ENCODE peak calls at places on chromosomes 2 and 18, in four cellular contexts. H, U, D and V are unnamed samples.

GRCh38 chr2:200756618-200757321 is 54.9 kb upstream of the BZW1 start:
- DNase-seq in D (no peak), H (peak; percentile 19), U (no peak), V (no peak)

GRCh38 chr2:29455202-29455885 is 340.1 kb downstream of the CLIP4 start:
- DNase-seq in D (no peak), U (no peak), H (no peak), V (no peak)

GRCh38 chr2:45220227-45220626 is 211.0 kb upstream of the SIX2 start:
- DNase-seq in U (no peak), D (no peak), H (peak; percentile 2), V (no peak)

GRCh38 chr2:189210250-189211075 is 30.9 kb upstream of the COL5A2 start:
- DNase-seq in U (no peak), H (peak; percentile 69), D (no peak), V (peak; percentile 24)

GRCh38 chr2:28662468-28663095 is 89.0 kb upstream of the PPP1CB start:
- DNase-seq in D (no peak), H (no peak), U (no peak), V (no peak)

GRCh38 chr2:86706220-86706619 is 13.9 kb upstream of the RMND5A start:
- DNase-seq in U (no peak), H (no peak), D (no peak), V (no peak)

GRCh38 chr2:110886806-110887573 is 154.6 kb downstream of the ACOXL start:
- DNase-seq in H (no peak), U (no peak), D (no peak), V (no peak)

GRCh38 chr2:65316072-65316471 is 88.4 kb downstream of the ACTR2 start:
- DNase-seq in U (no peak), D (no peak), H (no peak), V (no peak)

GRCh38 chr2:230660294-230661060 is 52.2 kb upstream of the CAB39 start:
- DNase-seq in D (no peak), H (peak; percentile 58), U (peak; percentile 79), V (no peak)

GRCh38 chr2:70553584-70554337 is at the start of gene TGFA:
- DNase-seq in H (peak; percentile 36), U (no peak), D (peak; percentile 66), V (peak; percentile 89)

GRCh38 chr2:102141915-102142828 is at the start of gene IL1R1:
- DNase-seq in H (peak; percentile 79), U (no peak), D (no peak), V (no peak)

GRCh38 chr2:11631462-11631861 is 38.5 kb downstream of the NTSR2 start:
- DNase-seq in U (no peak), D (no peak), H (no peak), V (no peak)

GRCh38 chr18:44819944-44820510 is 139.3 kb downstream of the SETBP1 start:
- DNase-seq in D (no peak), U (no peak), H (no peak), V (no peak)

GRCh38 chr2:61328707-61329251 is 142.1 kb downstream of the USP34 start:
- DNase-seq in H (no peak), U (no peak), D (no peak), V (peak; percentile 12)

GRCh38 chr18:28041366-28041765 is 135.6 kb downstream of the CDH2 start:
- DNase-seq in U (no peak), D (no peak), H (no peak), V (no peak)

GRCh38 chr2:53535234-53535867 is 232.3 kb upstream of the CHAC2 start:
- DNase-seq in D (no peak), U (no peak), H (no peak), V (no peak)

GRCh38 chr2:25336446-25336845 is 5.3 kb downstream of the DNMT3A start:
- DNase-seq in H (no peak), U (no peak), D (no peak), V (no peak)

GRCh38 chr2:52934354-52934898 is 833.2 kb upstream of the CHAC2 start:
- DNase-seq in U (peak; percentile 46), D (no peak), H (no peak), V (peak; percentile 91)

GRCh38 chr2:212033888-212034287 is 504.7 kb downstream of the ERBB4 start:
- DNase-seq in D (no peak), U (no peak), H (no peak), V (no peak)

GRCh38 chr2:231960810-231961348 is 634 bp upstream of the DIS3L2 start:
- DNase-seq in U (no peak), D (no peak), H (no peak), V (no peak)

GRCh38 chr18:379665-380356 is 112.0 kb upstream of the THOC1 start:
- DNase-seq in U (no peak), D (no peak), H (no peak), V (no peak)

GRCh38 chr2:160228141-160228963 is 28.3 kb upstream of the ITGB6 start:
- DNase-seq in H (no peak), D (no peak), U (no peak), V (no peak)

GRCh38 chr2:98869868-98870267 is 66.2 kb downstream of the CRACDL start:
- DNase-seq in D (no peak), U (no peak), H (no peak), V (no peak)

GRCh38 chr2:223549215-223549614 is 52.9 kb downstream of the SCG2 start:
- DNase-seq in D (no peak), U (no peak), H (no peak), V (peak; percentile 99)

GRCh38 chr18:48934708-48935432 is 15.9 kb downstream of the SMAD7 start:
- DNase-seq in U (peak; percentile 71), D (no peak), H (no peak), V (no peak)

GRCh38 chr18:62152844-62153243 is 34.0 kb downstream of the PIGN start:
- DNase-seq in D (no peak), H (no peak), U (no peak), V (no peak)

GRCh38 chr18:66990909-66991308 is 387.0 kb upstream of the CDH19 start:
- DNase-seq in H (no peak), D (no peak), U (no peak), V (no peak)

GRCh38 chr2:19607931-19608762 is 249.7 kb upstream of the OSR1 start:
- DNase-seq in H (no peak), U (no peak), D (no peak), V (no peak)

GRCh38 chr18:55185391-55185790 is 226.1 kb upstream of the CCDC68 start:
- DNase-seq in D (no peak), H (no peak), U (no peak), V (no peak)

GRCh38 chr2:16623564-16624418 is 41.8 kb downstream of the CYRIA start:
- DNase-seq in H (no peak), D (no peak), U (no peak), V (no peak)

GRCh38 chr2:48016620-48017019 is 110.3 kb upstream of the FBXO11 start:
- DNase-seq in U (no peak), H (peak; percentile 31), D (no peak), V (peak; percentile 29)

GRCh38 chr2:122390406-122390805 is 635.0 kb downstream of the TSN start:
- DNase-seq in U (peak; percentile 7), D (no peak), H (no peak), V (no peak)

GRCh38 chr2:222903234-222904220 is 42.7 kb downstream of the ACSL3 start:
- DNase-seq in D (no peak), U (no peak), H (peak; percentile 50), V (no peak)

GRCh38 chr2:230423851-230424458 is 8.0 kb downstream of the SP100 start:
- DNase-seq in D (no peak), U (no peak), H (no peak), V (no peak)

GRCh38 chr2:26769501-26769850 is 5.4 kb downstream of the SLC35F6 start:
- DNase-seq in U (no peak), H (no peak), D (no peak), V (no peak)

GRCh38 chr2:26770986-26771586 is 7.0 kb downstream of the SLC35F6 start:
- DNase-seq in U (no peak), H (peak; percentile 77), D (no peak), V (no peak)

GRCh38 chr2:26776195-26776594 is 9.7 kb upstream of the CENPA start:
- DNase-seq in H (no peak), D (no peak), U (no peak), V (no peak)

GRCh38 chr2:26768759-26769500 is 4.8 kb downstream of the SLC35F6 start:
- DNase-seq in U (no peak), D (no peak), H (peak; percentile 95), V (peak; percentile 82)

GRCh38 chr2:26772064-26773001 is 8.2 kb downstream of the SLC35F6 start:
- DNase-seq in H (peak; percentile 76), U (no peak), D (no peak), V (no peak)
- TF ChIP-seq EGR1 in H (peak; percentile 82), U (no peak), D (no peak), V (no peak)

GRCh38 chr2:144453039-144453336 is 66.9 kb downstream of the ZEB2 start:
- DNase-seq in U (no peak), H (no peak), D (no peak), V (no peak)
- H3K4me1 ChIP-seq in U (no peaks in the 10 kb centered on the region), H (no peaks in the 10 kb centered on the region), D (peaks cover 26% of the 10 kb centered on the region), V (no peaks in the 10 kb centered on the region)

DNA sequence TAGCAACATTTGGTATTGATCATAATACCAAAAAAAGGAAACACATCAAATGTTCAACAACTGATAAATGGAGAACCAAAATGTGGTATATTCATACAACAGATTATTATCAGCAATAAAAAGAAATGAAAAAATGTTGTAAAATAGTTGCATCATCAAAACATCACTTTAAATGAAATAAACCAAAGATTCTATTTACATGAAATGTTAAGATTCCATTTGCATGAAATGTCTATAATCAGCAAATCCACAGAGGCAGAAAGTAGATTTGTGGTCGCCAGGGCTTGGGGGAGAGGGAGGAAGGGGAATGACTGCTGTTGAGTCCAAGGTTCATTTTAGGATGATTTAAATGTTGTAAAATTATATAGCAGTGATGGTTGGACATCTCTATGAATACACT is 181.9 kb downstream of the RTP5 start:
- DNase-seq in D (no peak), H (no peak), U (no peak), V (no peak)
- H3K27me3 ChIP-seq in D (peaks cover 46% of the 10 kb centered on the region), H (peaks cover 21% of the 10 kb centered on the region), U (no peaks in the 10 kb centered on the region), V (peaks cover 13% of the 10 kb centered on the region)

GRCh38 chr18:59379772-59380530 is 20.9 kb upstream of the LMAN1 start:
- DNase-seq in H (no peak), U (no peak), D (no peak), V (no peak)
- TF ChIP-seq EGR1 in H (no peak), U (no peak), D (no peak), V (no peak)

DNA sequence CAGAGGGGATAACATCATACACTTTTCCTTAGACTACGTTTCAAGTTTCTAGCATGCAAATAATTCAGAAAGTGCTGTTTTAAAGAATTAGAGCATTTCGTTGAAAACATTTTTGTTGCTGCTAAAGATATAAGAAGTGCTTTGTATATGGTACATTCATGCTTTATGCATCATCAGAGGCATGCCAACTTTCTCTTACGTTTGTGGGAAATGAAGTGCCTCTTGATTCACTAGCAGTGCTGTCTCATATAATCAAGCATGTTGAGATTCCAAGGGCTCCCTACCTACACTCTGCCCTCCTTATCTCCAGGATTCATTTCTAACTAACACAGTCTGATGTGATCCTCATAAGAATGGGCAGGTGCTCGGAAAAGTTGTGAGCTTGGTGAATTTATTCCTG is 748.6 kb upstream of the DDX18 start:
- DNase-seq in U (no peak), D (no peak), H (no peak), V (no peak)
- H3K4me1 ChIP-seq in U (no peaks in the 10 kb centered on the region), D (no peaks in the 10 kb centered on the region), H (no peaks in the 10 kb centered on the region), V (no peaks in the 10 kb centered on the region)

DNA sequence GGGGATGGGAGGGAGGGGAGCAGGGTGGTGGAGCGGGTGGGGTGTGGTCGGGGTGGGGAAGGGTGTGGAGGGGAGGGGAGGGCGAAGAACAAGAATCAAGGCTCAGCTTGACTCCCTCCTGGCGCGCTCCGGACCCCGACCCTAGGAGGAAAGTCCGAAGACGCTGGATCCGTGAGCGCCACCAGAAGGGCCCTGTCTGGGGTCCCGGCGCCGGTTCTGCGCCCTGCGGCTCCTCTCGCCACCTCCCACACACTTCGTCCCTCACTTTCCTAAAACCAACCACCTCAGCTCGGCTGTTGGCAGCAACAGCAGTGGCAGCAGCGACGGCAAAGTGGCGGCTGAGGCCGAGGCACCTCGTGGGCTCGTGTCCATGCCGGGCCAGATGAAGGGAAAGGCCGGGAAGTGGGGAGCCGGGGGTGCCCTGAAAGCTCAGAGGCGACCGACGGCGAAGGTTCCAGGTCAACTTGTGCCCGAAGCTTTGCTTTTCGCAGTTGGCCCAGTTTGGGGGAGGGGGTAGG is 2.1 kb downstream of the KLHL14 start:
- DNase-seq in U (no peak), H (no peak), D (no peak), V (no peak)
- H3K27me3 ChIP-seq in U (peaks cover 15% of the 10 kb centered on the region), H (peaks cover 4% of the 10 kb centered on the region), D (peaks cover 35% of the 10 kb centered on the region), V (no peaks in the 10 kb centered on the region)